ENCODE peak calls at places on chromosome 12, in seven cellular contexts. R is A549, O is left ventricle myocardium inferior, F is IMR-90, T is substantia nigra, M is kidney, W is right cardiac atrium. P is an unnamed sample.

GRCh38 chr12:102512523-102512922 is 32.2 kb upstream of the IGF1 start:
- DNase-seq in M (no peak), W (no peak), R (no peak), T (no peak), O (no peak), F (no peak), P (no peak)

GRCh38 chr12:41254546-41254945 is 66.4 kb downstream of the PDZRN4 start:
- DNase-seq in M (no peak), T (no peak), R (no peak), W (no peak), F (no peak), O (no peak), P (no peak)

GRCh38 chr12:93689076-93689834 is 12.1 kb downstream of the CRADD start:
- DNase-seq in O (no peak), F (peak; percentile 84), M (no peak), W (no peak), R (no peak), T (no peak), P (no peak)

GRCh38 chr12:113770389-113770865 is 195.7 kb downstream of the RBM19 start:
- DNase-seq in O (no peak), R (no peak), F (no peak), T (no peak), W (no peak), M (no peak), P (no peak)

GRCh38 chr12:47801904-47802246 is 17.8 kb downstream of the HDAC7 start:
- DNase-seq in M (no peak), T (no peak), R (no peak), W (peak; percentile 63), O (no peak), F (no peak), P (no peak)

GRCh38 chr12:111405856-111406473 is at the start of gene SH2B3:
- DNase-seq in R (no peak), O (no peak), M (no peak), T (no peak), W (no peak), F (peak; percentile 48), P (peak; percentile 52)

GRCh38 chr12:62900686-62901272 is 34.2 kb downstream of the PPM1H start:
- DNase-seq in O (no peak), F (no peak), M (no peak), W (no peak), T (no peak), R (no peak), P (no peak)

GRCh38 chr12:56521590-56522371 is at the start of gene RBMS2:
- DNase-seq in T (peak; percentile 5), F (peak; percentile 94), M (peak; percentile 91), O (peak; percentile 82), W (peak; percentile 90), R (peak; percentile 96), P (peak; percentile 94)

GRCh38 chr12:25648460-25648859 is 95.4 kb upstream of the LMNTD1 start:
- DNase-seq in T (no peak), W (peak; percentile 80), M (peak; percentile 57), R (peak; percentile 63), F (peak; percentile 73), O (peak; percentile 34), P (peak; percentile 63)

GRCh38 chr12:1310684-1311083 is 283.7 kb downstream of the FBXL14 start:
- DNase-seq in T (no peak), R (no peak), M (no peak), W (peak; percentile 50), O (no peak), F (no peak), P (no peak)

GRCh38 chr12:114687802-114688201 is 3.8 kb upstream of the TBX3 start:
- DNase-seq in F (no peak), O (no peak), R (no peak), T (no peak), W (no peak), M (peak; percentile 26), P (no peak)

GRCh38 chr12:123513805-123514204 is 19.7 kb downstream of the RILPL1 start:
- DNase-seq in F (no peak), W (peak; percentile 76), O (no peak), R (no peak), T (no peak), M (no peak), P (no peak)

GRCh38 chr12:123516221-123516780 is 17.2 kb downstream of the RILPL1 start:
- DNase-seq in R (no peak), W (no peak), O (no peak), M (no peak), T (no peak), F (no peak), P (no peak)

DNA sequence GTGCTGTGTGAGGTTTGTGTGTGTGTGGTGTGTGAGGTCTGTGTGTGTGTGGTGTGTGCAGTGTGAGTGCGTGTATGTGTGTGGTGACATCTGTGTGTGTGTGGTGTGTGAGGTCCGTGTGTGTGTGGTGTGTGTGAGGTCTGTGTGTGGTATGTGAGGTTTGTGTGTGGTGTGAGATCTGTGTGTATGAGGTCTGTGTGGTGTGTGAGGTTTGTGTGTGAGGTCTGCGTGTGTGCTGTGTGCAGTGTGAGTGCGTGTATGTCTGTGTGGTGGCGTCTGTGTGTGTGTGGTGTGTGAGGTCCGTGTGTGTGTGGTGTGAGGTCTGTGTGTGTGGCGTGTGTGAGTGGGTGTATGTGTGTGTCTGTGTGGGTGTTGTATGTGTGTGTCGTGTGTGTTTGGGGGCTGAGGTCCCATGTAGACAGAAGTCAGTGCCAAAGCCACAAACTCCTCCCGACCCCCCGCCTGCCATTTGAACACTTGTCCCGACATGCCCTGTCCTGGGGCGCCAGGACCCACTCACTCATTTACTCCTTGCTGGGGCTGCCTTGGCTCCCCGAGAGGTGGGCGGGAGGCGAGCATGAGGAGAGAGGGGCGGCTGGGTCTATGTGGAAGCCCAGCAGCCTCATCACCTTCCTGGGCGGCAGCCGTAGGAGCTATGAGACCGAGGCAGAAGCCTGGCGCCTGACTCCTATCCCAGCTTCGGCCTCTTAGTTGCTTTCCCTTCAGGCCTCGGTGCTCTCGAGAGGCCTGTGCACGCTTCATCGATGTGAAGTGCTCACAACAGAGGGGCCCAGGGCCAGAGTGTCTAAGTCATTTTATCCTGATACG is 20.5 kb downstream of the RILPL1 start:
- DNase-seq in O (no peak), M (no peak), R (no peak), T (no peak), W (peak; percentile 61), F (no peak), P (no peak)
- H3K27ac ChIP-seq in O (peak overlapping the region; percentile 81), M (no peak overlapping the region), R (no peak overlapping the region), T (no peak overlapping the region), W (peak overlapping the region; percentile 88), F (no peak overlapping the region), P (no peak overlapping the region)

GRCh38 chr12:46557539-46558373 is 185.2 kb upstream of the SLC38A2 start:
- DNase-seq in O (no peak), T (no peak), M (no peak), F (peak; percentile 59), R (no peak), W (no peak), P (peak; percentile 25)
- H3K27ac ChIP-seq in O (peak overlapping the region; percentile 81), T (no peak overlapping the region), M (no peak overlapping the region), F (peak overlapping the region; percentile 97), R (peak overlapping the region; percentile 74), W (no peak overlapping the region), P (peak overlapping the region; percentile 91)

GRCh38 chr12:51025748-51026654 is at the start of gene SLC11A2:
- DNase-seq in R (peak; percentile 96), W (peak; percentile 98), F (peak; percentile 90), M (peak; percentile 98), T (peak; percentile 91), O (peak; percentile 96), P (peak; percentile 93)
- H3K27ac ChIP-seq in R (peak within 1 kb of the TSS; percentile 84), W (peak within 1 kb of the TSS; percentile 89), F (peak within 1 kb of the TSS; percentile 95), M (peak within 1 kb of the TSS; percentile 98), T (peak within 1 kb of the TSS; percentile 98), O (peak within 1 kb of the TSS; percentile 89), P (peak within 1 kb of the TSS; percentile 78)

DNA sequence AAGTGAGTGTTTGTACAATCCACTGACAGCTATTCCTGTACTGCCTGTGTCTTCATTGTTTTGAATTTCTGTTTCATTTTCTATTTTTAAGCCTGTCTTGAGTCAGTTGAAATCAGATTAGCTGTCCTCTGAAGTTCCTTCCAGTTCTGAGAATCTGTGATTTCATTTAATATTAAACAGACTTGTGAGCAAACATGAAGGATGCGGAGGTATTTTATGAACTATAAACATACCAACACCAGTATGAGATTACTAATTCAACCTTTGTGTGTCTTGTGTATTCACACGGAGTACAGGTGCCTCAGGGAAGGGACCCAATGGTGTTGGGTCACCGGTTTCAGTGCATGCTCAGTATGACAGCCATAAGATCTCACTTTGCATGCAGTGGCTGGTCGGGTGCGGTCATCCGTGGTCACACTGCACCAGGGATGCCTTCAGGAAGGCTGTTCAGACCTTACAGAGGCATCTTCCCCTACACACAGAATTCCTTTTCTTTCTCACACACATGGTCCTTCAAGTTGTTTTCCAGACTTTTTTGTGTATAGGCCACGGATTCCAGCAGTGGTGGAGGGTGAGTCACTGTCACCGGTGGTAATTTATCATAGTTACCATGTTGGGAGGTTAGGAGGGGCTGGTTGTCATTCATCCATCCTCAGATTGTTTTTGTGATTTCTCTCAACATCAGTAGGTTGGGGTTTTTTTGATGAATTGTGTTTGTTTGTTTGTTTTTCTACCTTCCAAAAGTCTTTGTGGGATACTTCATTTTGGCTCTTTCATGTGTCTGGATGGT is 103.0 kb upstream of the SFSWAP start:
- DNase-seq in T (no peak), W (no peak), R (no peak), O (no peak), M (no peak), F (no peak), P (no peak)
- H3K27ac ChIP-seq in T (no peak overlapping the region), W (no peak overlapping the region), R (no peak overlapping the region), O (no peak overlapping the region), M (no peak overlapping the region), F (no peak overlapping the region), P (no peak overlapping the region)

GRCh38 chr12:106141003-106141402 is 2.2 kb upstream of the NUAK1 start:
- DNase-seq in W (no peak), T (no peak), F (no peak), R (no peak), M (no peak), O (no peak), P (no peak)
- H3K27ac ChIP-seq in W (peak overlapping the region; percentile 91), T (peak overlapping the region; percentile 97), F (no peak overlapping the region), R (no peak overlapping the region), M (no peak overlapping the region), O (peak overlapping the region; percentile 98), P (no peak overlapping the region)

GRCh38 chr12:122020795-122021192 is 890 bp upstream of the BCL7A start:
- DNase-seq in F (no peak), R (no peak), O (no peak), T (no peak), M (no peak), W (no peak), P (no peak)
- H3K27ac ChIP-seq in F (no peak overlapping the region), R (peak overlapping the region; percentile 89), O (peak overlapping the region; percentile 88), T (no peak overlapping the region), M (no peak overlapping the region), W (peak overlapping the region; percentile 73), P (no peak overlapping the region)

GRCh38 chr12:49126852-49127763 is 4.1 kb downstream of the TUBA1B start:
- DNase-seq in O (no peak), F (no peak), M (no peak), W (no peak), T (no peak), R (peak; percentile 42), P (no peak)
- H3K27ac ChIP-seq in O (no peak overlapping the region), F (no peak overlapping the region), M (no peak overlapping the region), W (no peak overlapping the region), T (no peak overlapping the region), R (no peak overlapping the region), P (no peak overlapping the region)